ENCODE peak calls at places on chromosomes 13 and 19, in five cellular contexts. F is CD8-positive, alpha-beta T cell; B is pancreas; A is endodermal cell; R is Peyer's patch. S is an unnamed sample.

GRCh38 chr13:102395174-102395573 is 6.7 kb downstream of the FGF14 start:
- DNase-seq in F (no peak), B (no peak), A (no peak), R (no peak), S (no peak)

GRCh38 chr19:51784922-51785690 is 9.9 kb upstream of the FPR3 start:
- DNase-seq in F (no peak), B (no peak), A (no peak), R (no peak), S (peak; percentile 79)

GRCh38 chr19:47729468-47729798 is 15.9 kb upstream of the NOP53 start:
- DNase-seq in F (no peak), B (peak; percentile 79), A (peak; percentile 85), R (no peak), S (peak; percentile 85)

GRCh38 chr13:68232351-68233130 is 1002.4 kb upstream of the PCDH9 start:
- DNase-seq in F (no peak), B (no peak), A (no peak), R (no peak), S (no peak)

GRCh38 chr13:27969073-27969865 is at the start of gene CDX2:
- DNase-seq in F (no peak), B (no peak), A (peak; percentile 59), R (no peak), S (no peak)

GRCh38 chr19:13100031-13100588 is 2.5 kb downstream of the LYL1 start:
- DNase-seq in F (peak; percentile 49), B (no peak), A (no peak), R (peak; percentile 58), S (no peak)

GRCh38 chr19:49106648-49107135 is 7.5 kb upstream of the LIN7B start:
- DNase-seq in F (peak; percentile 57), B (peak; percentile 85), A (peak; percentile 92), R (peak; percentile 69), S (no peak)

GRCh38 chr13:95660981-95661581 is 15.9 kb upstream of the DNAJC3 start:
- DNase-seq in F (no peak), B (no peak), A (no peak), R (no peak), S (no peak)

GRCh38 chr13:28337196-28338045 is 157.5 kb downstream of the FLT1 start:
- DNase-seq in F (no peak), B (no peak), A (no peak), R (no peak), S (no peak)

GRCh38 chr13:58994778-58995177 is 1169.0 kb downstream of the DIAPH3 start:
- DNase-seq in F (no peak), B (no peak), A (no peak), R (no peak), S (no peak)

GRCh38 chr13:105817011-105817410 is 718.5 kb downstream of the EFNB2 start:
- DNase-seq in F (no peak), B (no peak), A (peak; percentile 87), R (no peak), S (no peak)

GRCh38 chr13:31965361-31966066 is 66.1 kb upstream of the FRY start:
- DNase-seq in F (no peak), B (no peak), A (no peak), R (no peak), S (no peak)

GRCh38 chr19:43526884-43527859 is at the start of gene ETHE1:
- DNase-seq in F (peak; percentile 63), B (peak; percentile 93), A (peak; percentile 93), R (peak; percentile 85), S (peak; percentile 87)

GRCh38 chr13:59112375-59112774 is 1051.4 kb downstream of the DIAPH3 start:
- DNase-seq in F (no peak), B (no peak), A (no peak), R (no peak), S (no peak)

GRCh38 chr13:114124921-114125320 is 7.5 kb downstream of the RASA3 start:
- DNase-seq in F (peak; percentile 61), B (no peak), A (no peak), R (peak; percentile 51), S (no peak)

GRCh38 chr19:8846819-8847218 is 14.6 kb downstream of the MBD3L1 start:
- DNase-seq in F (no peak), B (no peak), A (no peak), R (no peak), S (no peak)
- H3K9me3 ChIP-seq in F (no peaks in the 10 kb centered on the region), B (no peaks in the 10 kb centered on the region), A (peaks cover 65% of the 10 kb centered on the region), R (no peaks in the 10 kb centered on the region), S (peaks cover 19% of the 10 kb centered on the region)

DNA sequence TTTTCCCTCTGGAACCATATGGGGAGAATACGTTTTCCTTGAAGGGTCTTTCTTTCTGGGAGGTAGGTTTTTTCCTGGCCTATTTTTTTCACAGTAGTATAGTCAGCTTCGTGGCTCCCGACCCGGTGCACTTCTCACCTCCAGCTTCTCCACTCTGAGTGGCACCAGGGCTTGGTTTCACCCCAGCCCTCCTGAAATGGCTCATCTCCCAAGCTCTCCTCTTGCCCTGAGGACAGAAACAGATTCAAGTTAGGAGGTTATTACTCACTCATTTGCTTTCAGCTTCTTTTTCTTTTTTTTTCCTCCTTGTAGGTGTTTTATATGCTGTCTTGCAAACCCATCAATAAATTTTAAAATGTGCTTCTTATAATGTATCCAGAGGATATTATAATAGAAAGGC is 199.3 kb downstream of the RFC3 start:
- DNase-seq in F (no peak), B (no peak), A (no peak), R (no peak), S (no peak)
- H3K4me1 ChIP-seq in F (no peaks in the 10 kb centered on the region), B (no peaks in the 10 kb centered on the region), A (no peaks in the 10 kb centered on the region), R (no peaks in the 10 kb centered on the region), S (no peaks in the 10 kb centered on the region)

GRCh38 chr13:30148791-30149190 is 158.6 kb downstream of the KATNAL1 start:
- DNase-seq in F (no peak), B (no peak), A (no peak), R (no peak), S (no peak)

GRCh38 chr13:30148171-30148754 is 159.1 kb downstream of the KATNAL1 start:
- DNase-seq in F (peak; percentile 39), B (no peak), A (no peak), R (peak; percentile 47), S (no peak)

GRCh38 chr13:30147380-30147779 is 160.0 kb downstream of the KATNAL1 start:
- DNase-seq in F (no peak), B (no peak), A (no peak), R (no peak), S (no peak)

GRCh38 chr13:30151398-30151797 is 156.0 kb downstream of the KATNAL1 start:
- DNase-seq in F (no peak), B (no peak), A (no peak), R (no peak), S (no peak)

GRCh38 chr13:30149248-30149647 is 158.1 kb downstream of the KATNAL1 start:
- DNase-seq in F (no peak), B (no peak), A (no peak), R (no peak), S (no peak)
- H3K27ac ChIP-seq in F (peak overlapping the region; percentile 34), B (no peak overlapping the region), A (no peak overlapping the region), R (no peak overlapping the region), S (no peak overlapping the region)

GRCh38 chr19:32311371-32311770 is 34.0 kb upstream of the ZNF507 start:
- DNase-seq in F (no peak), B (no peak), A (no peak), R (no peak), S (no peak)

GRCh38 chr19:32309711-32310390 is 35.6 kb upstream of the ZNF507 start:
- DNase-seq in F (no peak), B (no peak), A (no peak), R (no peak), S (no peak)

GRCh38 chr19:32308436-32309077 is 36.9 kb upstream of the ZNF507 start:
- DNase-seq in F (no peak), B (no peak), A (no peak), R (no peak), S (no peak)

GRCh38 chr19:32303193-32303592 is 42.2 kb upstream of the ZNF507 start:
- DNase-seq in F (no peak), B (no peak), A (no peak), R (no peak), S (no peak)

GRCh38 chr19:32307591-32307990 is 37.8 kb upstream of the ZNF507 start:
- DNase-seq in F (no peak), B (no peak), A (no peak), R (no peak), S (no peak)
- H3K9me3 ChIP-seq in F (peaks cover 10% of the 10 kb centered on the region), B (no peaks in the 10 kb centered on the region), A (peaks cover 4% of the 10 kb centered on the region), R (peaks cover 9% of the 10 kb centered on the region), S (peaks cover 12% of the 10 kb centered on the region)

DNA sequence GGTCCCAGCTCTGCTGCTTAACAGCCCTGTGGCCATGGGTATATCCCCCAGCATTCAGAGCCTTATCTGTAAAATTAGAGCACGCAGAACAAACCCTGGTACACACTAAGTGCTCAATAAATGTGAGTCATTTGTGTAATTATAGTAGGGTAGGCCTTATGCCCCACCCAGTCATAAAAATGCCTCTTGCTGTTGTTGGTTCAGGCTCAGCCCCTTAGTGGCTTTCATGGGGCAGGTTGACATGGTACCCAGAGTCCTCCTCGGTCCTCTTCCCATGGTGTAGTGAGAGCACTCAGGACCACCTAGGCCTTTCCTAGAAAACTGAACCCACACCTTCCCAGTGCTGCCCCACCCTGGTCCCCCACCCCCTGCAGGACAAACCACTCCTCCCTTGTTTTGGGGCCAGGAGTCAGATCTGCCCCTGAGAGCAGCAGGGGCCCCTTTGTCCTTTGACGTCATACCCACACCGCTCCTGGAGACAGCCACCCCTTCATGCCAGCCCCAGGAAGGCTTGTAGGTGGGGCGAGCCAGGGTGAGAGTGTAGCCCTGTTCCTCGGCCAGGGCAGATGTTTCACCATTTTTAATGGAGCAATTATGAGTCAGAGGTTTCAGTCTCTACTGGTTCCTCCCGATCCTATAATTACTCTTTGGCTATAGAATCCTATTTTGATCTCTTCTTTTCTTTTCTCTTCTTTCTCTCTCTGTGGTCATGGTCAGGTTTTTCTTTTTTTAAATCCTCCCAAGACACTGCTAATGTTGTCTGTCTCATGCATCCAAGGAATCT is 36.8 kb downstream of the ACTN4 start:
- DNase-seq in F (no peak), B (peak; percentile 61), A (peak; percentile 78), R (no peak), S (peak; percentile 85)
- H3K4me1 ChIP-seq in F (peaks cover 44% of the 10 kb centered on the region), B (peaks cover 78% of the 10 kb centered on the region), A (peaks cover 31% of the 10 kb centered on the region), R (peaks cover 83% of the 10 kb centered on the region), S (peaks cover 43% of the 10 kb centered on the region)

DNA sequence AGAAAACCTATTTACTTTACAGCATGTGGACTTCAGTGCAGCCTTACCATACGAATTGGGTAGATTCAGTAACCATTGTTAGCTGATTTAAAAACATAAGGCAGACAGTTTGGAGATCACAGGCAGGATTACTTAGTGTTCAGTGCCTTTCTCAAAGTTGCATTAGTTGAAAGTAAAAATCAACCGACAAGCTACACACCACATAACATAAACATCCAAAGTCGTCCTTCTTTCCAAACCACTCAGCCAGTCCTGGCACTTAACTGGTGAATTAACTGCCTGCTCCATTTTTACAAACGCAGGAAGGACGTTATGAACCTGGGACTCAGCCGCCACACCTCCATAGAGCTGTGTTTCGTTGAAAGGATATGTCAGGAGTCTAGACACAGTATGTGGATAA is 91.4 kb downstream of the COL4A1 start:
- DNase-seq in F (no peak), B (no peak), A (no peak), R (no peak), S (no peak)
- H3K27ac ChIP-seq in F (no peak overlapping the region), B (no peak overlapping the region), A (no peak overlapping the region), R (peak overlapping the region; percentile 53), S (peak overlapping the region; percentile 68)

DNA sequence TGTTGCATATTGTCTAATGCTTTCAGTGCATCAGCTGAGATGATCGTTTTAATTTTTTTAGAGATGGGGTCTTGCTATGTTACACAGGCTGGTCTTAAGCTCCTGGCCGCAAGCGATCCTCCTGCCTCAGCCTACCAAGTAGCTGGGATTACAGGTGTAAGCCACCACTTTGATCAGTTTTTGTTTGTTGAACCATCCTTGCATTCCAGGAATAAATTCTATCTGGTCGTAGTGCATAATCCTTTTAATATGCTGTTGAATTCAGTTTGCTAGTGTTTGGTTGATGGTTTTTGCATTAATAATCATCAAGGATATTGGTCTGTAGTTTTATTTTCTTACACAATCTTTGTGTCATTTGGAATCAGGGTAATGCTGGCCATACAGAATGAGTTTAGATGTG is 4.4 kb downstream of the ZNF211 start:
- DNase-seq in F (no peak), B (no peak), A (no peak), R (no peak), S (no peak)
- H3K9me3 ChIP-seq in F (peaks cover 42% of the 10 kb centered on the region), B (peaks cover 11% of the 10 kb centered on the region), A (peaks cover 66% of the 10 kb centered on the region), R (peaks cover 28% of the 10 kb centered on the region), S (no peaks in the 10 kb centered on the region)